ENCODE peak calls at places on chromosomes 11 and 22, in four cellular contexts. G is stimulated activated CD8-positive, alpha-beta memory T cell treated with anti-CD3 and anti-CD28 coated beads, Interleukin-4, amount 100 ng/mL, for 1 hour; U is AG09309; F is heart left ventricle. W is an unnamed sample.

GRCh38 chr11:44530413-44531115 is 34.9 kb upstream of the CD82 start:
- DNase-seq in F (no peak), G (no peak), U (no peak), W (peak)

GRCh38 chr11:67230406-67230805 is 35.9 kb upstream of the GRK2 start:
- DNase-seq in U (no peak), G (no peak), F (no peak), W (no peak)

GRCh38 chr11:46291441-46292143 is 14.1 kb downstream of the CREB3L1 start:
- DNase-seq in U (no peak), G (no peak), F (peak), W (peak)

GRCh38 chr11:125922156-125922555 is 17.8 kb downstream of the DDX25 start:
- DNase-seq in G (no peak), U (no peak), F (no peak), W (no peak)

GRCh38 chr22:22591348-22592299 is 32.6 kb upstream of the PRAME start:
- DNase-seq in U (no peak), G (no peak), F (no peak), W (no peak)

GRCh38 chr11:21460082-21460481 is 732.8 kb upstream of the ANO5 start:
- DNase-seq in G (no peak), U (no peak), F (no peak), W (no peak)

GRCh38 chr11:108117746-108118371 is 3.5 kb upstream of the ACAT1 start:
- DNase-seq in G (no peak), U (peak), F (no peak), W (peak)

GRCh38 chr22:38115423-38116205 is 5.1 kb upstream of the BAIAP2L2 start:
- DNase-seq in G (no peak), F (peak), U (no peak), W (peak)

GRCh38 chr11:95503047-95503446 is 272.0 kb upstream of the SESN3 start:
- DNase-seq in U (no peak), G (no peak), F (no peak), W (no peak)

GRCh38 chr22:31969789-31970489 is 25.6 kb downstream of the YWHAH start:
- DNase-seq in G (peak), U (no peak), F (no peak), W (peak)

GRCh38 chr11:15199693-15200092 is 85.0 kb downstream of the INSC start:
- DNase-seq in F (no peak), G (no peak), U (no peak), W (peak)

GRCh38 chr11:112310414-112310813 is 49.8 kb upstream of the PLET1 start:
- DNase-seq in F (no peak), U (no peak), G (no peak), W (no peak)

W was measured in osteoblast.